ENCODE peak calls at places on chromosome 9, in five cellular contexts. One of them, this sample, is unnamed.

GRCh38 chr9:114462791-114463190 is 42.5 kb downstream of the WHRN start:
- DNase-seq in ELR: no peak
- DNase-seq in stimulated activated CD8-positive, alpha-beta memory T cell treated with anti-CD3 and anti-CD28 coated beads, Interleukin-15, amount 100 ng/mL, for 1 hour: no peak
- DNase-seq in esophagus squamous epithelium: no peak
- DNase-seq in activated CD4-positive, alpha-beta T cell treated with anti-CD3 and anti-CD28 coated beads, Interleukin-2, amount 50 U/mL, for 1 hour: no peak
- DNase-seq in this sample: no peak

GRCh38 chr9:81825831-81826540 is 102.2 kb upstream of the SPATA31D4 start:
- DNase-seq in stimulated activated CD8-positive, alpha-beta memory T cell treated with anti-CD3 and anti-CD28 coated beads, Interleukin-15, amount 100 ng/mL, for 1 hour: no peak
- DNase-seq in ELR: peak
- DNase-seq in activated CD4-positive, alpha-beta T cell treated with anti-CD3 and anti-CD28 coated beads, Interleukin-2, amount 50 U/mL, for 1 hour: no peak
- DNase-seq in esophagus squamous epithelium: no peak
- DNase-seq in this sample: no peak

GRCh38 chr9:136055715-136056545 is 39.2 kb downstream of the NACC2 start:
- DNase-seq in activated CD4-positive, alpha-beta T cell treated with anti-CD3 and anti-CD28 coated beads, Interleukin-2, amount 50 U/mL, for 1 hour: no peak
- DNase-seq in ELR: no peak
- DNase-seq in stimulated activated CD8-positive, alpha-beta memory T cell treated with anti-CD3 and anti-CD28 coated beads, Interleukin-15, amount 100 ng/mL, for 1 hour: no peak
- DNase-seq in esophagus squamous epithelium: no peak
- DNase-seq in this sample: no peak

GRCh38 chr9:121299125-121299466 is 31.1 kb downstream of the GSN start:
- DNase-seq in ELR: no peak
- DNase-seq in stimulated activated CD8-positive, alpha-beta memory T cell treated with anti-CD3 and anti-CD28 coated beads, Interleukin-15, amount 100 ng/mL, for 1 hour: no peak
- DNase-seq in esophagus squamous epithelium: no peak
- DNase-seq in activated CD4-positive, alpha-beta T cell treated with anti-CD3 and anti-CD28 coated beads, Interleukin-2, amount 50 U/mL, for 1 hour: no peak
- DNase-seq in this sample: no peak

GRCh38 chr9:22446589-22446949 is at the start of gene DMRTA1:
- DNase-seq in esophagus squamous epithelium: no peak
- DNase-seq in ELR: peak
- DNase-seq in stimulated activated CD8-positive, alpha-beta memory T cell treated with anti-CD3 and anti-CD28 coated beads, Interleukin-15, amount 100 ng/mL, for 1 hour: no peak
- DNase-seq in activated CD4-positive, alpha-beta T cell treated with anti-CD3 and anti-CD28 coated beads, Interleukin-2, amount 50 U/mL, for 1 hour: no peak
- DNase-seq in this sample: no peak

GRCh38 chr9:69466151-69466550 is 141.1 kb downstream of the ENTREP1 start:
- DNase-seq in ELR: no peak
- DNase-seq in activated CD4-positive, alpha-beta T cell treated with anti-CD3 and anti-CD28 coated beads, Interleukin-2, amount 50 U/mL, for 1 hour: no peak
- DNase-seq in esophagus squamous epithelium: no peak
- DNase-seq in stimulated activated CD8-positive, alpha-beta memory T cell treated with anti-CD3 and anti-CD28 coated beads, Interleukin-15, amount 100 ng/mL, for 1 hour: no peak
- DNase-seq in this sample: no peak

GRCh38 chr9:97985058-97985861 is 2.1 kb downstream of the ANP32B start:
- DNase-seq in stimulated activated CD8-positive, alpha-beta memory T cell treated with anti-CD3 and anti-CD28 coated beads, Interleukin-15, amount 100 ng/mL, for 1 hour: no peak
- DNase-seq in ELR: peak
- DNase-seq in esophagus squamous epithelium: no peak
- DNase-seq in activated CD4-positive, alpha-beta T cell treated with anti-CD3 and anti-CD28 coated beads, Interleukin-2, amount 50 U/mL, for 1 hour: peak
- DNase-seq in this sample: no peak

GRCh38 chr9:79489241-79490000 is 82.3 kb upstream of the TLE4 start:
- DNase-seq in esophagus squamous epithelium: no peak
- DNase-seq in stimulated activated CD8-positive, alpha-beta memory T cell treated with anti-CD3 and anti-CD28 coated beads, Interleukin-15, amount 100 ng/mL, for 1 hour: no peak
- DNase-seq in activated CD4-positive, alpha-beta T cell treated with anti-CD3 and anti-CD28 coated beads, Interleukin-2, amount 50 U/mL, for 1 hour: no peak
- DNase-seq in ELR: peak
- DNase-seq in this sample: no peak

This sample was measured in effector memory CD8-positive, alpha-beta T cell.